ENCODE peak calls at places on chromosomes 11 and 22, in ten cellular contexts. U is PC-3, A is GM23338, H is GM23248, C is HCT116, L is MM.1S, Q is hepatocyte, E is Karpas-422, M is SK-N-SH, I is PC-9. S is an unnamed sample. For H3K9me2, the result is how much of the 10 kb centered on the place peaks cover.

GRCh38 chr11:78418584-78419211 is 1.1 kb upstream of the GAB2 start:
- DNase-seq in U (no peak), A (no peak), H (peak), C (no peak), L (no peak), Q (no peak), E (peak), M (no peak), I (peak), S (no peak)

GRCh38 chr22:17514092-17514491 is 49.2 kb upstream of the SLC25A18 start:
- DNase-seq in U (no peak), A (no peak), H (no peak), C (no peak), L (no peak), Q (no peak), E (no peak), M (no peak), I (no peak), S (no peak)

GRCh38 chr11:2445107-2445947 is 519 bp downstream of the KCNQ1 start:
- DNase-seq in U (no peak), A (peak), H (no peak), C (no peak), L (peak), Q (no peak), E (no peak), M (no peak), I (no peak), S (no peak)

GRCh38 chr11:66069715-66070603 is at the start of gene PACS1:
- DNase-seq in U (peak), A (peak), H (peak), C (no peak), L (peak), Q (peak), E (peak), M (peak), I (no peak), S (peak)

GRCh38 chr11:121068787-121069186 is 32.3 kb upstream of the TECTA start:
- DNase-seq in U (no peak), A (no peak), H (no peak), C (no peak), L (no peak), Q (peak), E (no peak), M (no peak), I (no peak), S (no peak)

GRCh38 chr11:78841451-78842060 is 266.9 kb upstream of the NARS2 start:
- DNase-seq in U (peak), A (peak), H (peak), C (no peak), L (no peak), Q (peak), E (no peak), M (no peak), I (no peak), S (no peak)

GRCh38 chr22:35620624-35621245 is 3.6 kb upstream of the MB start:
- DNase-seq in U (no peak), A (peak), H (peak), C (no peak), L (no peak), Q (peak), E (no peak), M (peak), I (no peak), S (no peak)

GRCh38 chr11:792535-792821 is 2.6 kb upstream of the CEND1 start:
- DNase-seq in U (no peak), A (no peak), H (no peak), C (no peak), L (no peak), Q (no peak), E (no peak), M (no peak), I (no peak), S (no peak)

GRCh38 chr11:88414981-88415391 is 77.5 kb upstream of the CTSC start:
- DNase-seq in U (peak), A (no peak), H (no peak), C (no peak), L (peak), Q (no peak), E (no peak), M (no peak), I (peak), S (no peak)

GRCh38 chr22:30876221-30876751 is 92.3 kb downstream of the MORC2 start:
- DNase-seq in U (no peak), A (no peak), H (no peak), C (no peak), L (no peak), Q (no peak), E (no peak), M (peak), I (no peak), S (no peak)

GRCh38 chr11:131579932-131580387 is 209.5 kb downstream of the NTM start:
- DNase-seq in U (peak), A (peak), H (peak), C (no peak), L (no peak), Q (peak), E (peak), M (peak), I (no peak), S (peak)

DNA sequence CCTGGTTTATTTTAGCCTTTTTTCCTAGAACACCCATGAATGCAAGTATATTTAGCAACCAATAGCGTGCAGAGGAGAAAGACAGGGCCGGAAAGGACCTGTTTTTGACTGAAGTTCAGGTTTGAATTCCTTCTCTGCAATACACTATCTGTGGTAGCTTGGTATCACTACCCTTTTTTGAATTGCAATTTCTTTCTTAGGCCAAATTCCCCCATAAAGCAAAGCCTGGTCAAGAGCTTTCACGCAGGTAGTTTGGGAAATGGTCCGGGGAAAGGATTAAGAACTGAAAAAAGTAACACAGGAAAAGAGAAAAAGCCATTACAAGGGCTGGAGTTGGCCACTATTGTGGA is 38.8 kb upstream of the PAMR1 start:
- DNase-seq in U (no peak), A (no peak), H (no peak), C (no peak), L (no peak), Q (no peak), E (no peak), M (no peak), I (no peak), S (no peak)
- H3K9me2 ChIP-seq in U (under half), A (under half), H (under half), C (under half), L (under half), Q (under half), E (under half), M (under half), I (under half), S (under half)

GRCh38 chr22:50720301-50720845 is 17.6 kb upstream of the ACR start:
- DNase-seq in U (no peak), A (no peak), H (peak), C (no peak), L (no peak), Q (peak), E (no peak), M (peak), I (no peak), S (no peak)

GRCh38 chr22:50722716-50723428 is 15.1 kb upstream of the ACR start:
- DNase-seq in U (no peak), A (no peak), H (no peak), C (no peak), L (no peak), Q (no peak), E (no peak), M (no peak), I (no peak), S (no peak)

GRCh38 chr22:50723991-50724390 is 14.0 kb upstream of the ACR start:
- DNase-seq in U (no peak), A (no peak), H (no peak), C (no peak), L (no peak), Q (no peak), E (peak), M (no peak), I (no peak), S (peak)

GRCh38 chr22:50720861-50721844 is 16.9 kb upstream of the ACR start:
- DNase-seq in U (no peak), A (peak), H (no peak), C (no peak), L (no peak), Q (no peak), E (no peak), M (peak), I (no peak), S (no peak)

DNA sequence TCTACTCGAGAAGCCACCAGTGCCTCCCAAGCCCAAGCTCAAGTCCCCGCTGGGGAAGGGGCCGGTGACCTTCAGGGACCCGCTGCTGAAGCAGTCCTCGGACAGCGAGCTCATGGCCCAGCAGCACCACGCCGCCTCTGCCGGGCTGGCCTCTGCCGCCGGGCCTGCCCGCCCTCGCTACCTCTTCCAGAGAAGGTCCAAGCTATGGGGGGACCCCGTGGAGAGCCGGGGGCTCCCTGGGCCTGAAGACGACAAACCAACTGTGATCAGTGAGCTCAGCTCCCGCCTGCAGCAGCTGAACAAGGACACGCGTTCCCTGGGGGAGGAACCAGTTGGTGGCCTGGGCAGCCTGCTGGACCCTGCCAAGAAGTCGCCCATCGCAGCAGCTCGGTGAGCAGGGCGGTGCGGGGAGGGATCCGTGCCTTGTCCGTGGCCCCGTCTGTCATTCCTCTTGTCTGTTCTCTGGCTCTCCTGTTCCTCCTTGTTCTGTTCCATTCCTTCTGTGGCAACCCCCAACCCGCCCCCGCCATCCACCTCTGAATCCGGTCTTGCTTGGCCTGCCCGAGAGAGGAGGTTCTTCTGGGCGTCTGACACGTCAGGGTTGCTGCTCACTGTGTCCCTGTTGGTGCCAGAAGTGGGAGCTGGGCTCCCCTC is 15.8 kb upstream of the ACR start:
- DNase-seq in U (no peak), A (no peak), H (no peak), C (no peak), L (no peak), Q (no peak), E (no peak), M (no peak), I (no peak), S (no peak)
- H3K9me2 ChIP-seq in U (under half), A (under half), H (under half), C (under half), L (under half), Q (under half), E (under half), M (under half), I (under half), S (under half)

GRCh38 chr11:34269031-34269430 is 88.8 kb downstream of the ABTB2 start:
- DNase-seq in U (no peak), A (no peak), H (no peak), C (no peak), L (no peak), Q (no peak), E (no peak), M (no peak), I (no peak), S (no peak)

GRCh38 chr11:34267440-34267839 is 90.4 kb downstream of the ABTB2 start:
- DNase-seq in U (no peak), A (no peak), H (no peak), C (no peak), L (no peak), Q (no peak), E (no peak), M (no peak), I (no peak), S (no peak)

GRCh38 chr11:34270711-34271110 is 87.1 kb downstream of the ABTB2 start:
- DNase-seq in U (no peak), A (no peak), H (no peak), C (no peak), L (no peak), Q (no peak), E (no peak), M (no peak), I (no peak), S (no peak)

GRCh38 chr11:34271727-34272126 is 86.1 kb downstream of the ABTB2 start:
- DNase-seq in U (no peak), A (no peak), H (no peak), C (no peak), L (no peak), Q (no peak), E (no peak), M (no peak), I (no peak), S (no peak)

GRCh38 chr11:34269694-34270245 is 88.0 kb downstream of the ABTB2 start:
- DNase-seq in U (no peak), A (no peak), H (no peak), C (no peak), L (no peak), Q (no peak), E (no peak), M (no peak), I (no peak), S (no peak)
- H3K9me2 ChIP-seq in U (under half), A (under half), H (under half), C (under half), L (under half), Q (under half), E (under half), M (under half), I (under half), S (under half)

DNA sequence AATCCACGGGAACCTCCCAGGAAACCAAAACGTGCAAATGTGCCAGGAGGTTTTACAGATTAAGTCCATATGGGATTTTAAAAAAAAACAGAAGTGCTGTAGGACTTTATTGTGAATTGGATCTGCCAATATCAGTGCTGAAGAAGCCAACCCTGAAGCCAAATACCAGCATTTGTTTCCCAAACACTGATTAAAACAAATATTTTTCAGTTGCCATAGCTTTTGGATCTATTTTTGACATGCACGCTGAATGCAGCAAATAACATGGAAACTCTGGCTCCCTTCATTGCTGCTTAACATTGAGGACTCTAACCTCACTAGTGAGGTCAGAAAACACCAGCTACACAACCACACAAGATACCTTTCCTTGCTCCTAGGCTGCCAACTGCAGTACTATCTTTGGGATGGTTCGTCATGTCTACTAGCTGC is 28.4 kb upstream of the SIK2 start:
- DNase-seq in U (no peak), A (no peak), H (peak), C (no peak), L (no peak), Q (no peak), E (peak), M (no peak), I (no peak), S (no peak)
- H3K9me2 ChIP-seq in U (under half), A (under half), H (under half), C (under half), L (under half), Q (under half), E (under half), M (under half), I (under half), S (under half)

GRCh38 chr11:115674176-115674575 is 170.0 kb upstream of the CADM1 start:
- DNase-seq in U (no peak), A (peak), H (peak), C (no peak), L (no peak), Q (no peak), E (no peak), M (no peak), I (no peak), S (no peak)

GRCh38 chr11:115672999-115673411 is 168.8 kb upstream of the CADM1 start:
- DNase-seq in U (no peak), A (no peak), H (peak), C (no peak), L (no peak), Q (peak), E (no peak), M (no peak), I (no peak), S (no peak)

GRCh38 chr11:115672412-115672811 is 168.2 kb upstream of the CADM1 start:
- DNase-seq in U (no peak), A (no peak), H (no peak), C (no peak), L (no peak), Q (no peak), E (no peak), M (no peak), I (no peak), S (no peak)

GRCh38 chr11:115673720-115674119 is 169.5 kb upstream of the CADM1 start:
- DNase-seq in U (no peak), A (no peak), H (no peak), C (no peak), L (no peak), Q (no peak), E (no peak), M (no peak), I (no peak), S (no peak)

DNA sequence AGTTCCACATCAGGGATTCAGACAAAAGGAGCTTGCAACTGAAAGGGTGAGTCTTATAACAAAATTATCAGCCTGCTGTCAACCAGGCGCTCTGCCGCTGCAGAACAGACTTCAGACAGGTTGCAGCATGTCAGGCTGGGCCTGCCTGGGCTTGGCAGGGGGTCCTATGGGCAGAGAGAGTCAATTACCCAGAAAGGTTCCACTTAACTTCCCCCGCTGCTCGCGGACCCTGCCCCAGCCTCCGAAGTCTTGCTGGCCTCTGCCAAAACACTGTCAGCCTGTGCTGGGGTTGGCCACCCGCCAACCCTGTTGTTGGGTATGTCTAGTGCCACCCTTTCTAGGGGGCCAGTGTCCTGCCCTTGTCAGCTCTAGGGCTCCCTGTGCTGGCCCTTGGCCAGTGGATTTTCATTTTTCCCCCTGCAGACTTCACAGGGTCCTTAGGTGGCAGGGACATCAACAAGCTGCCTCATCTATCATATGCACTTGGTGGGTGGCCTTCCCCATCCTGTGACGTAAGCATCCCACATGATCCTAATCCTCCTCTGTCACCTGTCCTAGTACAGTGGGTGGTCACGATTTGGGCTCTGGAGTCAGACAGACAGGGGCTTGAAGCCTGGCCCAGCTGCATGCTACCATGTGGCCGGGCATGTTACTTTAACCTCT is 166.5 kb upstream of the CADM1 start:
- DNase-seq in U (no peak), A (no peak), H (no peak), C (no peak), L (no peak), Q (no peak), E (no peak), M (peak), I (no peak), S (no peak)
- H3K9me2 ChIP-seq in U (under half), A (under half), H (under half), C (under half), L (under half), Q (under half), E (under half), M (under half), I (under half), S (under half)

DNA sequence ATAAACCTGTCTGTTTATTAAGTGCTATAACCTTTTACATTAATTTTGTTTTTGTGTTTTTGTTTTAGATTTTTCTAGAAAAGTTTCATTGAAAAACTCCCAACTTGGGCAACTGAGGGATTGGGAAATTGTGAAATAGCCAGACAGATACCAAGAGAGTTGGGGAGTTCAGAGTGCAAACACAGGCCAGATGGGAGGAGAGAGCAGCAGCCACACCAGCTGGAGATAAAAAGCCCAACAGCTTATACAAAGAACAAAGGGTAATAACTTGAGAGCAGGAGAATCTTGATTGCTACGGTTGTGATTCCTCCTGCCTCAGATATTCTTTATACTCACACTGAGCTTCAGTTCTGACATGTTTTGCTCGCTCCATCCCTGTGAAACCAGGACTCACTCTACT is 1642.2 kb downstream of the LRRC4C start:
- DNase-seq in U (no peak), A (no peak), H (no peak), C (no peak), L (no peak), Q (peak), E (no peak), M (no peak), I (no peak), S (no peak)
- H3K9me2 ChIP-seq in U (under half), A (under half), H (under half), C (under half), L (under half), Q (under half), E (under half), M (under half), I (under half), S (under half)

DNA sequence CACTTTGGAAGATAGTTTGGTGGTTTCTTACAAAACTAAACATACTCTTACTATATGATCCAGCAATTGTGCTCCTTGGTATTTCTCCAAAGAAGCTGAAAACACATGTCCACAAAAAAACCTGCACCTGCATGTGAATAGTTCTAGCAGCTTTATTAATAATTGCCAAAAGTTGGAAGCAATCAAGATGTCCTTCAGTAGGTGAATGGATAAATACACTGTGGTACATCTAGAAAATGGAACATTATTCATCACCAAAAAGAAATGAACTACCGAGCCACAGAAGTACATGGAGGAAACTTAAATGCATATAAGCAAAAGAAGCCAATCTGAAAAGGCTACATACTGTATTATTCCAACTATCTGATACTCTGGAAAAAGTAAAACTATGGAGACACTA is 569.1 kb upstream of the CCDC90B start:
- DNase-seq in U (no peak), A (no peak), H (no peak), C (no peak), L (no peak), Q (no peak), E (no peak), M (no peak), I (no peak), S (no peak)
- H3K9me2 ChIP-seq in U (under half), A (under half), H (under half), C (under half), L (under half), Q (under half), E (under half), M (under half), I (under half), S (under half)

GRCh38 chr11:34855754-34856095 is 60.5 kb downstream of the APIP start:
- DNase-seq in U (no peak), A (peak), H (no peak), C (no peak), L (no peak), Q (no peak), E (no peak), M (no peak), I (no peak), S (no peak)
- H3K9me2 ChIP-seq in U (under half), A (under half), H (under half), C (under half), L (under half), Q (under half), E (under half), M (under half), I (under half), S (under half)